ENCODE peak calls at places on chromosome 7, in five cellular contexts. C, U, Q, E and R are unnamed samples.

GRCh38 chr7:37665352-37666022 is 18.1 kb upstream of the GPR141 start:
- DNase-seq in E (no peak), C (no peak), U (no peak), Q (no peak), R (no peak)

GRCh38 chr7:130650616-130651015 is 17.9 kb downstream of the COPG2 start:
- DNase-seq in C (no peak), E (no peak), Q (no peak), U (no peak), R (no peak)

GRCh38 chr7:147571436-147572180 is 1019.0 kb upstream of the C7orf33 start:
- DNase-seq in Q (no peak), U (no peak), E (no peak), C (no peak), R (no peak)

GRCh38 chr7:30976381-30976780 is 12.6 kb downstream of the GHRHR start:
- DNase-seq in C (no peak), Q (no peak), E (no peak), U (peak; percentile 26), R (no peak)

GRCh38 chr7:157692156-157693011 is 355.6 kb downstream of the DNAJB6 start:
- DNase-seq in E (peak; percentile 56), Q (no peak), C (no peak), U (peak; percentile 76), R (no peak)

GRCh38 chr7:77982926-77983550 is 184.5 kb downstream of the PHTF2 start:
- DNase-seq in C (no peak), U (no peak), E (no peak), Q (no peak), R (no peak)

GRCh38 chr7:28623105-28623730 is 210.9 kb downstream of the CREB5 start:
- DNase-seq in U (no peak), C (no peak), Q (no peak), E (no peak), R (no peak)

GRCh38 chr7:157684157-157684595 is 347.4 kb downstream of the DNAJB6 start:
- DNase-seq in E (peak; percentile 41), C (no peak), Q (no peak), U (no peak), R (no peak)

GRCh38 chr7:55018361-55019328 is at the start of gene EGFR:
- DNase-seq in U (peak; percentile 94), Q (peak; percentile 40), E (peak; percentile 93), C (no peak), R (no peak)

GRCh38 chr7:157515342-157516041 is 178.7 kb downstream of the DNAJB6 start:
- DNase-seq in U (peak; percentile 55), C (no peak), Q (no peak), E (peak; percentile 45), R (no peak)

GRCh38 chr7:140649566-140650205 is 9.1 kb upstream of the DENND2A start:
- DNase-seq in U (peak; percentile 32), C (no peak), E (peak; percentile 12), Q (no peak), R (no peak)

GRCh38 chr7:35752727-35753126 is 48.1 kb upstream of the SEPTIN7 start:
- DNase-seq in E (no peak), Q (no peak), U (no peak), C (no peak), R (no peak)

GRCh38 chr7:157292770-157293412 is 43.9 kb upstream of the DNAJB6 start:
- DNase-seq in E (no peak), Q (no peak), U (no peak), C (no peak), R (no peak)

GRCh38 chr7:46776790-46777189 is 805.1 kb downstream of the TNS3 start:
- DNase-seq in U (no peak), C (no peak), E (no peak), Q (no peak), R (no peak)

GRCh38 chr7:131223151-131223550 is 104.5 kb upstream of the MKLN1 start:
- DNase-seq in C (no peak), U (no peak), Q (no peak), E (no peak), R (no peak)

GRCh38 chr7:66277492-66277891 is 72.4 kb downstream of the TPST1 start:
- DNase-seq in U (no peak), E (no peak), C (no peak), Q (no peak), R (no peak)

GRCh38 chr7:149027560-149028345 is 552 bp downstream of the PDIA4 start:
- DNase-seq in U (no peak), E (no peak), Q (no peak), C (no peak), R (peak; percentile 5)

GRCh38 chr7:25828468-25828867 is 323.5 kb upstream of the NFE2L3 start:
- DNase-seq in Q (no peak), E (no peak), U (no peak), C (no peak), R (no peak)

GRCh38 chr7:134182078-134182477 is 54.9 kb downstream of the LRGUK start:
- DNase-seq in U (no peak), E (no peak), Q (no peak), C (no peak), R (no peak)

GRCh38 chr7:43625453-43625852 is 42.5 kb downstream of the STK17A start:
- DNase-seq in Q (no peak), C (peak; percentile 58), U (no peak), E (no peak), R (peak; percentile 68)

GRCh38 chr7:148436135-148436534 is 154.4 kb upstream of the C7orf33 start:
- DNase-seq in E (no peak), Q (no peak), U (no peak), C (no peak), R (no peak)

GRCh38 chr7:114081606-114082425 is 163.0 kb upstream of the PPP1R3A start:
- DNase-seq in C (no peak), E (no peak), U (no peak), Q (peak; percentile 56), R (peak; percentile 35)

GRCh38 chr7:46281071-46281470 is 360.0 kb upstream of the IGFBP3 start:
- DNase-seq in Q (no peak), E (no peak), C (no peak), U (no peak), R (no peak)

GRCh38 chr7:95687759-95688343 is 84.5 kb upstream of the DYNC1I1 start:
- DNase-seq in Q (peak; percentile 48), C (no peak), U (no peak), E (no peak), R (no peak)

DNA sequence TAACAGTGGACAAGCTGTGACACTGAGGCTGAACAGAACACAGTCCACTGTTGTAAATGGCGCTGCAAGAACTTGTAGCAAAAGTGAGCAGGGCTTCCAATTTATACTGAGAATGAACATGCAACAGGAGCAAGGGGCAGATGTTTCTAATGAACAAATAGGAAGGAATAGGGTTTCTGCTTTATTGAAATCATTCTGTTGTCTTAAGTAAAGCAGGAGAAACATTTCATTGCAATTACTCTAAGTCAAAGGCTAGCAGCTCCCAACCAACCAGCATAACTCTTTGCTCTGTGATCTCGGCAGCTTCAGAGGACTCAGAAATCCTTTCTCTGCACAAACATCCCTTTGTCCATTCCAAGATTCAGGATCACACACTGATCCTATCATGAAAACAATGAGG is 236.2 kb upstream of the PRSS58 start:
- DNase-seq in U (no peak), E (no peak), Q (no peak), C (no peak), R (no peak)
- H3K4me3 ChIP-seq in U (no peak overlapping the region), E (no peak overlapping the region), Q (no peak overlapping the region), C (no peak overlapping the region), R (no peak overlapping the region)

GRCh38 chr7:4724648-4725013 is 42.5 kb downstream of the FOXK1 start:
- DNase-seq in U (no peak), E (no peak), C (no peak), Q (no peak), R (no peak)
- H3K4me1 ChIP-seq in U (no peaks in the 10 kb centered on the region), E (peaks cover 43% of the 10 kb centered on the region), C (peaks cover 12% of the 10 kb centered on the region), Q (no peaks in the 10 kb centered on the region), R (peaks cover 18% of the 10 kb centered on the region)

GRCh38 chr7:108418941-108419340 is 37.3 kb downstream of the NRCAM start:
- DNase-seq in U (no peak), E (no peak), C (no peak), Q (no peak), R (no peak)
- H3K4me3 ChIP-seq in U (no peak overlapping the region), E (no peak overlapping the region), C (no peak overlapping the region), Q (no peak overlapping the region), R (no peak overlapping the region)

GRCh38 chr7:90717286-90718060 is 121.4 kb downstream of the CDK14 start:
- DNase-seq in U (no peak), Q (no peak), C (no peak), E (no peak), R (no peak)
- H3K4me1 ChIP-seq in U (no peaks in the 10 kb centered on the region), Q (no peaks in the 10 kb centered on the region), C (no peaks in the 10 kb centered on the region), E (no peaks in the 10 kb centered on the region), R (no peaks in the 10 kb centered on the region)

GRCh38 chr7:56538541-56539429 is 422.6 kb upstream of the NUPR2 start:
- DNase-seq in C (no peak), U (no peak), E (no peak), Q (no peak), R (no peak)
- H3K4me3 ChIP-seq in C (no peak overlapping the region), U (no peak overlapping the region), E (no peak overlapping the region), Q (no peak overlapping the region), R (no peak overlapping the region)